ENCODE peak calls at places on chromosomes 2 and 18, in four cellular contexts. X, P, A and N are unnamed samples.

GRCh38 chr2:61688369-61689334 is 150.5 kb upstream of the XPO1 start:
- DNase-seq in X (no peak), P (no peak), A (no peak), N (no peak)

GRCh38 chr2:64781991-64782390 is 128.3 kb upstream of the SERTAD2 start:
- DNase-seq in X (no peak), P (no peak), A (no peak), N (no peak)

GRCh38 chr2:239949079-239949478 is 76.1 kb downstream of the NDUFA10 start:
- DNase-seq in X (no peak), P (no peak), A (peak; percentile 16), N (no peak)

GRCh38 chr2:211845346-211846030 is 693.1 kb downstream of the ERBB4 start:
- DNase-seq in X (no peak), P (no peak), A (no peak), N (no peak)

GRCh38 chr2:238585836-238586821 is 159.4 kb downstream of the ASB1 start:
- DNase-seq in X (peak; percentile 60), P (no peak), A (no peak), N (no peak)

GRCh38 chr2:70906022-70906421 is 29.7 kb upstream of the ATP6V1B1 start:
- DNase-seq in X (no peak), P (no peak), A (no peak), N (no peak)

GRCh38 chr2:167749641-167750040 is 497.8 kb downstream of the STK39 start:
- DNase-seq in X (no peak), P (no peak), A (no peak), N (no peak)

GRCh38 chr2:56682397-56682760 is 498.6 kb downstream of the CCDC85A start:
- DNase-seq in X (no peak), P (no peak), A (no peak), N (no peak)

GRCh38 chr2:223614534-223614933 is 12.4 kb upstream of the SCG2 start:
- DNase-seq in X (no peak), P (no peak), A (no peak), N (no peak)

GRCh38 chr2:145386973-145387372 is 867.1 kb upstream of the ZEB2 start:
- DNase-seq in X (no peak), P (no peak), A (no peak), N (no peak)

GRCh38 chr2:209496586-209496982 is 72.7 kb downstream of the MAP2 start:
- DNase-seq in X (peak; percentile 5), P (no peak), A (peak; percentile 27), N (no peak)

GRCh38 chr18:55462652-55463051 is 125.3 kb downstream of the TCF4 start:
- DNase-seq in X (no peak), P (no peak), A (no peak), N (peak; percentile 53)

GRCh38 chr18:62979900-62980299 is 264.6 kb downstream of the PHLPP1 start:
- DNase-seq in X (no peak), P (no peak), A (no peak), N (no peak)

GRCh38 chr2:12928197-12928596 is 211.5 kb downstream of the TRIB2 start:
- DNase-seq in X (no peak), P (no peak), A (no peak), N (no peak)

GRCh38 chr2:46410273-46411244 is 68.8 kb upstream of the TMEM247 start:
- DNase-seq in X (peak; percentile 89), P (peak; percentile 58), A (no peak), N (no peak)

GRCh38 chr2:231642631-231643493 is 50.2 kb downstream of the TEX44 start:
- DNase-seq in X (peak; percentile 82), P (peak; percentile 81), A (peak; percentile 93), N (peak; percentile 97)

GRCh38 chr2:120771556-120772208 is 36.0 kb downstream of the GLI2 start:
- DNase-seq in X (peak; percentile 13), P (no peak), A (peak; percentile 68), N (peak; percentile 31)

GRCh38 chr2:227748079-227748478 is 2.4 kb downstream of the SCYGR8 start:
- DNase-seq in X (peak; percentile 21), P (no peak), A (no peak), N (no peak)

GRCh38 chr2:26805241-26805676 is 19.4 kb downstream of the CENPA start:
- DNase-seq in X (no peak), P (no peak), A (no peak), N (no peak)

GRCh38 chr2:77007668-77008067 is 514.5 kb downstream of the LRRTM4 start:
- DNase-seq in X (no peak), P (no peak), A (no peak), N (no peak)

DNA sequence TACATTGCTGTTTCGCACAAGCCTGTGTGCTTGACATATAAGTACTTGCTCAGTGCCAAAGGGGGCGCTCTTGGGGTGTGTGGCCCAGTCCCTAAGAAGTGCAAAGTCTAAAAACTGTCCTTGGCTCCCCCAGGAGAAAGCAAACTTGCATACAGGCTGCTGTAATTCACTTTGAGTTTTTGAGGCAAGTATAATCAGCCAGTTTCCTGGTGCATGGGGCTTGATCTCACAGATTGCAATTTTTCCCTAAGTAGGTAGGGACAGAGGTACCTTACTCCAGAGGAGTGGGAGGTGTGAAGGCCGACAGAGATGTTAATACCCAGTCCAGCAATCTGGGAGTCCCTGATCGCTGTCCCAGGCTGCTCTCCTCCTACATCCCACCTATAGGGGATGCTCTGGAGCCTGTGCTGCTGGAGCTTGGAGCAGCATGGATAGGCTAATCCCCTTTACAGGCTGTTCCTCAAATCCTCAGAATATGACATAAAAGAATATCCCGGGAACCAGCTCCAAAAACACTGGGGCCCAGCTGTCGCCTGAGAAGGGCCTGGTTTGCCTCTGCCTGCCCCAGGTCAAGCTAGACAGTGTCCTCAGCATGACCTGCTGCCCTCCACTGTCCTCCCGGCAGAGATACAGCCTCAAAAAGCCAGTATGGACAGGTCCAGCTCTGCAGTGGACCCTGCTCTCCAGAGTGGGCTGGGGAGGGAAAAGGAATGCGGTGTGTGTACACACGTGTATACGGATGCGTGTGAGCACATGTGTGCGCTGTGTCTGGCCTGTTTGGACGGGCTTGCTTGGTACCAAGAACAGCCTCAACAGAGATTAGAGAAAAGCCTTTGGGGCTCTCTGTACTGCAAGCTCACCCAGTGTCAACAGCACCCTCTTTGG is 136.6 kb upstream of the HAAO start:
- DNase-seq in X (no peak), P (no peak), A (no peak), N (no peak)
- TF ChIP-seq CTCF in X (no peak), P (no peak), A (peak; percentile 18), N (no peak)

GRCh38 chr2:127526142-127526939 is at the start of gene IWS1:
- DNase-seq in X (peak; percentile 97), P (peak; percentile 96), A (peak; percentile 97), N (peak; percentile 94)
- H3K36me3 ChIP-seq in X (no peaks in the 10 kb centered on the region), P (no peaks in the 10 kb centered on the region), A (no peaks in the 10 kb centered on the region), N (no peaks in the 10 kb centered on the region)

DNA sequence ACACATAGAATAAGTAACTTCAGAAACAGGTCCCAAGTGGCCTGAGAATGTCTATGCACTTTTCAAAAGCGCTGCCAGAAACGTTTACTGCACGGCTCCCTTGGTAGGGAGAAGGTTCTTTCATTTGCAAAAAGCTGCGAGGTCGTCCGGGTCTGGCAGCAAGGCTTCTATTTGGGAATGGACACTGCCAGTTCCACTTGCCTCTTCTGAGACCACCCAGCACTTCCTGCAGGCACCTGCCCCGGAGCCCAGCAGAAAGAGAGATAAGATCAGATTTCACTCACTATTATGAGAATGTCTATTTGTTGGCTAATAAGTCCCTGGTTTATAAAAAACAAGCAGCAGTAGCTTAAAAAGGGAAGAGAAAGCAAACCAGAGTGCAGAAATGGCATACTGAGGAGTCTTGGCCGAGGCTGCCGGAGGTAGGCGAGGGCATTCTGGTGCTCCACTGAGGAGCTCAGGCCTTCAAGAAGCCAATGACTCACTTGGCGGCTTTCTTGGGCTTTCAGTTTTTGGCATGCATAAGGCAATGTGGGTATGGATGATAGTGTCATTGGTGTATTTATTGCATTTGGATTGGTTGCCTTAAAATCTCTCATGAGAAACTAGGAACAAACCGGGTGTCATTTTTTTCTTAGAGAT is 119.4 kb upstream of the ARL5A start:
- DNase-seq in X (peak; percentile 48), P (peak; percentile 46), A (peak; percentile 60), N (peak; percentile 39)
- TF ChIP-seq CTCF in X (no peak), P (no peak), A (no peak), N (no peak)

DNA sequence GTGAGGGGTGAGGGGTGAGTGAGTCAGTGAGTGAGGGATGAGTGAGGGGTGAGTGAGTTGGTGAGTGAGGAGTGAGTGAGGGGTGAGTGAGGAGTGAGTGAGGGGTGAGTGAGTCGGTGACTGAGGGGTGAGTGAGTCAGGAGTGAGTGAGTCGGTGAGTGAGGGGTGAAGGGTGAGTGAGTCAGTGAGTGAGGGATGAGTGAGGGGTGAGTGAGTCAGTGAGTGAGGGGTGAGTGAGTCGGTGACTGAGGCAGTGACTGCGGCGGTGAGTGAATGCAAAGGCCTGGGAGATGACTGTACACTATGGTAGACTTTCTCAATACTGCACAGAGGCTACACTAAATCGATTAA is 16.6 kb downstream of the THAP4 start:
- DNase-seq in X (no peak), P (no peak), A (no peak), N (no peak)
- H3K36me3 ChIP-seq in X (no peaks in the 10 kb centered on the region), P (no peaks in the 10 kb centered on the region), A (peaks cover 5% of the 10 kb centered on the region), N (no peaks in the 10 kb centered on the region)

GRCh38 chr2:98236935-98237334 is 109.3 kb upstream of the CNGA3 start:
- DNase-seq in X (no peak), P (no peak), A (no peak), N (no peak)

GRCh38 chr2:98233941-98234340 is 112.3 kb upstream of the CNGA3 start:
- DNase-seq in X (no peak), P (no peak), A (no peak), N (no peak)

DNA sequence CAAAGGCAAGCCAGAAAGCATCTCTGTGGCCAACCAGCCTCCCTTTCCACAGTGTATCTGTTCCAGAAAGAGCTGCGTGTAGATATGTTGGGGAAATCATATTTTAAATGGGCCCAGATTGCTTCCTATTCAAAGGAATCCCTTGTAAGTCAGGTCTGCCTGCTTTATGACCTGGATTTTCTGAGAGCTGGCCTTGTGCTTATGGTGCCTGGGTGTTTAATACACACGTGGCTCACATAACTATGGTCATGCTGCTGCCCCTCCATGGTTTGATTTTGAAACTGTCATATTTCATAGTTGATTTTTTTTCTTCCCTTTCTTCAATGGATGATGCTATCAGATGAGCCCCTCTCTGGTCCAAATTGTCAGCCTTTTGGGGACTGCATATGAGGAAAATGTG is 111.5 kb upstream of the CNGA3 start:
- DNase-seq in X (no peak), P (no peak), A (no peak), N (no peak)
- TF ChIP-seq CTCF in X (no peak), P (no peak), A (no peak), N (no peak)